ENCODE peak calls at places on chromosomes 4 and X, in nine cellular contexts. One of them, this sample, is unnamed.

GRCh38 chr4:95985051-95985450 is 145.2 kb downstream of the PDHA2 start:
- DNase-seq in NCI-H1105: no peak
- DNase-seq in lung: no peak
- DNase-seq in astrocyte of the spinal cord: no peak
- DNase-seq in stimulated activated CD4-positive, alpha-beta T cell treated with anti-CD3 and anti-CD28 coated beads, Interleukin-12 subunit alpha, Interleukin-12 subunit beta, amount 100 ng/mL, for 24 hours: no peak
- DNase-seq in NCI-H774: no peak
- DNase-seq in ureter: no peak
- DNase-seq in fibroblast of the aortic adventitia: no peak
- DNase-seq in DND-41: peak
- DNase-seq in this sample: no peak

GRCh38 chrX:48509619-48510018 is 827 bp downstream of the PORCN start:
- DNase-seq in ureter: no peak
- DNase-seq in NCI-H1105: no peak
- DNase-seq in astrocyte of the spinal cord: no peak
- DNase-seq in DND-41: no peak
- DNase-seq in fibroblast of the aortic adventitia: no peak
- DNase-seq in stimulated activated CD4-positive, alpha-beta T cell treated with anti-CD3 and anti-CD28 coated beads, Interleukin-12 subunit alpha, Interleukin-12 subunit beta, amount 100 ng/mL, for 24 hours: no peak
- DNase-seq in lung: no peak
- DNase-seq in NCI-H774: no peak
- DNase-seq in this sample: no peak

GRCh38 chr4:112145820-112146813 is 863 bp downstream of the FAM241A start:
- DNase-seq in fibroblast of the aortic adventitia: peak
- DNase-seq in NCI-H1105: no peak
- DNase-seq in NCI-H774: no peak
- DNase-seq in lung: peak
- DNase-seq in stimulated activated CD4-positive, alpha-beta T cell treated with anti-CD3 and anti-CD28 coated beads, Interleukin-12 subunit alpha, Interleukin-12 subunit beta, amount 100 ng/mL, for 24 hours: peak
- DNase-seq in astrocyte of the spinal cord: peak
- DNase-seq in DND-41: peak
- DNase-seq in ureter: peak
- DNase-seq in this sample: peak

GRCh38 chr4:57109847-57110634 is at the start of gene IGFBP7:
- DNase-seq in astrocyte of the spinal cord: peak
- DNase-seq in ureter: peak
- DNase-seq in NCI-H1105: no peak
- DNase-seq in lung: peak
- DNase-seq in NCI-H774: peak
- DNase-seq in fibroblast of the aortic adventitia: peak
- DNase-seq in DND-41: no peak
- DNase-seq in stimulated activated CD4-positive, alpha-beta T cell treated with anti-CD3 and anti-CD28 coated beads, Interleukin-12 subunit alpha, Interleukin-12 subunit beta, amount 100 ng/mL, for 24 hours: no peak
- DNase-seq in this sample: peak

GRCh38 chrX:9493936-9494335 is 29.1 kb downstream of the TBL1X start:
- DNase-seq in stimulated activated CD4-positive, alpha-beta T cell treated with anti-CD3 and anti-CD28 coated beads, Interleukin-12 subunit alpha, Interleukin-12 subunit beta, amount 100 ng/mL, for 24 hours: no peak
- DNase-seq in DND-41: no peak
- DNase-seq in fibroblast of the aortic adventitia: no peak
- DNase-seq in NCI-H774: no peak
- DNase-seq in NCI-H1105: no peak
- DNase-seq in ureter: no peak
- DNase-seq in astrocyte of the spinal cord: peak
- DNase-seq in lung: no peak
- DNase-seq in this sample: no peak

GRCh38 chr4:159725571-159725970 is 622.7 kb downstream of the RAPGEF2 start:
- DNase-seq in NCI-H774: no peak
- DNase-seq in astrocyte of the spinal cord: no peak
- DNase-seq in DND-41: no peak
- DNase-seq in NCI-H1105: no peak
- DNase-seq in ureter: no peak
- DNase-seq in lung: no peak
- DNase-seq in fibroblast of the aortic adventitia: no peak
- DNase-seq in stimulated activated CD4-positive, alpha-beta T cell treated with anti-CD3 and anti-CD28 coated beads, Interleukin-12 subunit alpha, Interleukin-12 subunit beta, amount 100 ng/mL, for 24 hours: no peak
- DNase-seq in this sample: no peak

GRCh38 chr4:159278399-159278798 is 175.5 kb downstream of the RAPGEF2 start:
- DNase-seq in lung: no peak
- DNase-seq in NCI-H1105: no peak
- DNase-seq in fibroblast of the aortic adventitia: peak
- DNase-seq in NCI-H774: no peak
- DNase-seq in astrocyte of the spinal cord: no peak
- DNase-seq in ureter: no peak
- DNase-seq in DND-41: no peak
- DNase-seq in stimulated activated CD4-positive, alpha-beta T cell treated with anti-CD3 and anti-CD28 coated beads, Interleukin-12 subunit alpha, Interleukin-12 subunit beta, amount 100 ng/mL, for 24 hours: no peak
- DNase-seq in this sample: no peak

GRCh38 chrX:3345281-3346081 is 971 bp downstream of the MXRA5 start:
- DNase-seq in NCI-H1105: no peak
- DNase-seq in NCI-H774: no peak
- DNase-seq in DND-41: no peak
- DNase-seq in stimulated activated CD4-positive, alpha-beta T cell treated with anti-CD3 and anti-CD28 coated beads, Interleukin-12 subunit alpha, Interleukin-12 subunit beta, amount 100 ng/mL, for 24 hours: no peak
- DNase-seq in lung: no peak
- DNase-seq in ureter: peak
- DNase-seq in fibroblast of the aortic adventitia: peak
- DNase-seq in astrocyte of the spinal cord: peak
- DNase-seq in this sample: peak

GRCh38 chrX:12113321-12113720 is 25.0 kb upstream of the FRMPD4 start:
- DNase-seq in NCI-H1105: no peak
- DNase-seq in stimulated activated CD4-positive, alpha-beta T cell treated with anti-CD3 and anti-CD28 coated beads, Interleukin-12 subunit alpha, Interleukin-12 subunit beta, amount 100 ng/mL, for 24 hours: no peak
- DNase-seq in ureter: no peak
- DNase-seq in astrocyte of the spinal cord: no peak
- DNase-seq in lung: no peak
- DNase-seq in DND-41: no peak
- DNase-seq in NCI-H774: no peak
- DNase-seq in fibroblast of the aortic adventitia: peak
- DNase-seq in this sample: no peak

GRCh38 chr4:156388826-156389225 is 435.2 kb upstream of the CTSO start:
- DNase-seq in astrocyte of the spinal cord: no peak
- DNase-seq in DND-41: no peak
- DNase-seq in NCI-H774: no peak
- DNase-seq in NCI-H1105: no peak
- DNase-seq in fibroblast of the aortic adventitia: no peak
- DNase-seq in lung: no peak
- DNase-seq in stimulated activated CD4-positive, alpha-beta T cell treated with anti-CD3 and anti-CD28 coated beads, Interleukin-12 subunit alpha, Interleukin-12 subunit beta, amount 100 ng/mL, for 24 hours: no peak
- DNase-seq in ureter: no peak
- DNase-seq in this sample: no peak

GRCh38 chr4:1721666-1722550 is 587 bp downstream of the TACC3 start:
- DNase-seq in lung: no peak
- DNase-seq in DND-41: no peak
- DNase-seq in NCI-H774: no peak
- DNase-seq in fibroblast of the aortic adventitia: no peak
- DNase-seq in ureter: no peak
- DNase-seq in NCI-H1105: no peak
- DNase-seq in astrocyte of the spinal cord: no peak
- DNase-seq in stimulated activated CD4-positive, alpha-beta T cell treated with anti-CD3 and anti-CD28 coated beads, Interleukin-12 subunit alpha, Interleukin-12 subunit beta, amount 100 ng/mL, for 24 hours: no peak
- DNase-seq in this sample: no peak

GRCh38 chr4:2570551-2571222 is 34.2 kb downstream of the FAM193A start:
- DNase-seq in lung: no peak
- DNase-seq in NCI-H1105: no peak
- DNase-seq in ureter: no peak
- DNase-seq in astrocyte of the spinal cord: no peak
- DNase-seq in NCI-H774: no peak
- DNase-seq in fibroblast of the aortic adventitia: peak
- DNase-seq in stimulated activated CD4-positive, alpha-beta T cell treated with anti-CD3 and anti-CD28 coated beads, Interleukin-12 subunit alpha, Interleukin-12 subunit beta, amount 100 ng/mL, for 24 hours: peak
- DNase-seq in DND-41: peak
- DNase-seq in this sample: no peak

GRCh38 chr4:73066928-73067327 is 2.6 kb downstream of the COX18 start:
- DNase-seq in lung: no peak
- DNase-seq in stimulated activated CD4-positive, alpha-beta T cell treated with anti-CD3 and anti-CD28 coated beads, Interleukin-12 subunit alpha, Interleukin-12 subunit beta, amount 100 ng/mL, for 24 hours: no peak
- DNase-seq in astrocyte of the spinal cord: no peak
- DNase-seq in NCI-H1105: no peak
- DNase-seq in ureter: no peak
- DNase-seq in NCI-H774: no peak
- DNase-seq in fibroblast of the aortic adventitia: no peak
- DNase-seq in DND-41: no peak
- DNase-seq in this sample: no peak

GRCh38 chr4:95560791-95561190 is 12.0 kb upstream of the UNC5C start:
- DNase-seq in DND-41: no peak
- DNase-seq in NCI-H1105: no peak
- DNase-seq in ureter: no peak
- DNase-seq in lung: no peak
- DNase-seq in fibroblast of the aortic adventitia: no peak
- DNase-seq in astrocyte of the spinal cord: no peak
- DNase-seq in stimulated activated CD4-positive, alpha-beta T cell treated with anti-CD3 and anti-CD28 coated beads, Interleukin-12 subunit alpha, Interleukin-12 subunit beta, amount 100 ng/mL, for 24 hours: no peak
- DNase-seq in NCI-H774: no peak
- DNase-seq in this sample: no peak

GRCh38 chrX:19361701-19362100 is 18.0 kb downstream of the PDHA1 start:
- DNase-seq in astrocyte of the spinal cord: no peak
- DNase-seq in NCI-H774: no peak
- DNase-seq in lung: no peak
- DNase-seq in DND-41: no peak
- DNase-seq in NCI-H1105: no peak
- DNase-seq in ureter: no peak
- DNase-seq in stimulated activated CD4-positive, alpha-beta T cell treated with anti-CD3 and anti-CD28 coated beads, Interleukin-12 subunit alpha, Interleukin-12 subunit beta, amount 100 ng/mL, for 24 hours: no peak
- DNase-seq in fibroblast of the aortic adventitia: no peak
- DNase-seq in this sample: no peak

GRCh38 chrX:84123585-84123984 is 64.4 kb downstream of the RPS6KA6 start:
- DNase-seq in astrocyte of the spinal cord: no peak
- DNase-seq in lung: no peak
- DNase-seq in NCI-H1105: no peak
- DNase-seq in ureter: no peak
- DNase-seq in stimulated activated CD4-positive, alpha-beta T cell treated with anti-CD3 and anti-CD28 coated beads, Interleukin-12 subunit alpha, Interleukin-12 subunit beta, amount 100 ng/mL, for 24 hours: no peak
- DNase-seq in DND-41: no peak
- DNase-seq in fibroblast of the aortic adventitia: no peak
- DNase-seq in NCI-H774: no peak
- DNase-seq in this sample: no peak

GRCh38 chr4:100826067-100826466 is 308.2 kb upstream of the EMCN start:
- DNase-seq in DND-41: no peak
- DNase-seq in fibroblast of the aortic adventitia: no peak
- DNase-seq in NCI-H774: no peak
- DNase-seq in NCI-H1105: no peak
- DNase-seq in ureter: no peak
- DNase-seq in lung: no peak
- DNase-seq in stimulated activated CD4-positive, alpha-beta T cell treated with anti-CD3 and anti-CD28 coated beads, Interleukin-12 subunit alpha, Interleukin-12 subunit beta, amount 100 ng/mL, for 24 hours: no peak
- DNase-seq in astrocyte of the spinal cord: no peak
- DNase-seq in this sample: no peak

GRCh38 chr4:176845636-176846035 is 52.9 kb upstream of the VEGFC start:
- DNase-seq in stimulated activated CD4-positive, alpha-beta T cell treated with anti-CD3 and anti-CD28 coated beads, Interleukin-12 subunit alpha, Interleukin-12 subunit beta, amount 100 ng/mL, for 24 hours: no peak
- DNase-seq in fibroblast of the aortic adventitia: no peak
- DNase-seq in DND-41: no peak
- DNase-seq in astrocyte of the spinal cord: no peak
- DNase-seq in ureter: no peak
- DNase-seq in NCI-H774: no peak
- DNase-seq in NCI-H1105: no peak
- DNase-seq in lung: no peak
- DNase-seq in this sample: no peak

GRCh38 chr4:27692868-27693634 is 832.4 kb downstream of the STIM2 start:
- DNase-seq in fibroblast of the aortic adventitia: no peak
- DNase-seq in stimulated activated CD4-positive, alpha-beta T cell treated with anti-CD3 and anti-CD28 coated beads, Interleukin-12 subunit alpha, Interleukin-12 subunit beta, amount 100 ng/mL, for 24 hours: no peak
- DNase-seq in DND-41: no peak
- DNase-seq in lung: no peak
- DNase-seq in astrocyte of the spinal cord: no peak
- DNase-seq in ureter: no peak
- DNase-seq in NCI-H1105: no peak
- DNase-seq in NCI-H774: no peak
- DNase-seq in this sample: no peak

GRCh38 chr4:184801781-184802180 is 24.0 kb downstream of the ACSL1 start:
- DNase-seq in ureter: no peak
- DNase-seq in astrocyte of the spinal cord: peak
- DNase-seq in NCI-H774: no peak
- DNase-seq in fibroblast of the aortic adventitia: peak
- DNase-seq in stimulated activated CD4-positive, alpha-beta T cell treated with anti-CD3 and anti-CD28 coated beads, Interleukin-12 subunit alpha, Interleukin-12 subunit beta, amount 100 ng/mL, for 24 hours: no peak
- DNase-seq in lung: no peak
- DNase-seq in DND-41: no peak
- DNase-seq in NCI-H1105: no peak
- DNase-seq in this sample: no peak

GRCh38 chrX:23501974-23502373 is 165.3 kb upstream of the PRDX4 start:
- DNase-seq in astrocyte of the spinal cord: no peak
- DNase-seq in NCI-H774: no peak
- DNase-seq in fibroblast of the aortic adventitia: no peak
- DNase-seq in lung: no peak
- DNase-seq in DND-41: no peak
- DNase-seq in NCI-H1105: no peak
- DNase-seq in ureter: no peak
- DNase-seq in stimulated activated CD4-positive, alpha-beta T cell treated with anti-CD3 and anti-CD28 coated beads, Interleukin-12 subunit alpha, Interleukin-12 subunit beta, amount 100 ng/mL, for 24 hours: no peak
- DNase-seq in this sample: no peak

GRCh38 chrX:53133400-53133799 is 39.5 kb downstream of the KANTR start:
- DNase-seq in stimulated activated CD4-positive, alpha-beta T cell treated with anti-CD3 and anti-CD28 coated beads, Interleukin-12 subunit alpha, Interleukin-12 subunit beta, amount 100 ng/mL, for 24 hours: no peak
- DNase-seq in fibroblast of the aortic adventitia: no peak
- DNase-seq in ureter: no peak
- DNase-seq in DND-41: no peak
- DNase-seq in astrocyte of the spinal cord: no peak
- DNase-seq in lung: no peak
- DNase-seq in NCI-H774: no peak
- DNase-seq in NCI-H1105: no peak
- DNase-seq in this sample: no peak

GRCh38 chr4:123673971-123674370 is 277.4 kb downstream of the SPRY1 start:
- DNase-seq in ureter: no peak
- DNase-seq in NCI-H774: no peak
- DNase-seq in fibroblast of the aortic adventitia: no peak
- DNase-seq in NCI-H1105: no peak
- DNase-seq in lung: no peak
- DNase-seq in astrocyte of the spinal cord: peak
- DNase-seq in stimulated activated CD4-positive, alpha-beta T cell treated with anti-CD3 and anti-CD28 coated beads, Interleukin-12 subunit alpha, Interleukin-12 subunit beta, amount 100 ng/mL, for 24 hours: no peak
- DNase-seq in DND-41: no peak
- DNase-seq in this sample: no peak